ENCODE peak calls at places on chromosomes 4 and X, in ten cellular contexts. U is neuronal stem cell, C is GM23338, E is mammary epithelial cell, B is Karpas-422, J is PC-3, V is MM.1S, L is DND-41, Y is GM23248, X is PC-9. Q is an unnamed sample. For H3K4me1, the result is how much of the 10 kb centered on the place peaks cover.

GRCh38 chrX:133150730-133151129 is 53.8 kb upstream of the USP26 start:
- DNase-seq in U (no peak), C (no peak), E (no peak), B (no peak), J (no peak), V (no peak), L (no peak), Y (no peak), X (no peak), Q (no peak)

GRCh38 chr4:56821394-56822263 is at the start of gene SPINK2:
- DNase-seq in U (peak), C (peak), E (no peak), B (peak), J (peak), V (peak), L (peak), Y (no peak), X (peak), Q (no peak)

GRCh38 chr4:53497446-53498069 is 93.7 kb downstream of the LNX1 start:
- DNase-seq in U (no peak), C (peak), E (no peak), B (no peak), J (no peak), V (no peak), L (no peak), Y (peak), X (no peak), Q (no peak)

GRCh38 chrX:103941201-103941975 is 21.0 kb upstream of the TMSB15B start:
- DNase-seq in U (no peak), C (peak), E (peak), B (peak), J (peak), V (peak), L (no peak), Y (peak), X (no peak), Q (peak)

GRCh38 chr4:188783606-188784157 is 644.4 kb downstream of the TRIML1 start:
- DNase-seq in U (no peak), C (no peak), E (no peak), B (no peak), J (no peak), V (no peak), L (no peak), Y (no peak), X (no peak), Q (no peak)

GRCh38 chrX:11241720-11242119 is 51.5 kb upstream of the AMELX start:
- DNase-seq in U (no peak), C (no peak), E (no peak), B (no peak), J (no peak), V (no peak), L (no peak), Y (no peak), X (no peak), Q (no peak)

GRCh38 chr4:1604181-1604705 is 79.9 kb downstream of the FAM53A start:
- DNase-seq in U (no peak), C (no peak), E (no peak), B (no peak), J (peak), V (no peak), L (no peak), Y (peak), X (peak), Q (peak)

GRCh38 chrX:77436271-77436670 is 10.9 kb upstream of the FGF16 start:
- DNase-seq in U (no peak), C (no peak), E (no peak), B (no peak), J (no peak), V (no peak), L (no peak), Y (peak), X (no peak), Q (no peak)

GRCh38 chr4:13367244-13367643 is 116.9 kb downstream of the RAB28 start:
- DNase-seq in U (no peak), C (no peak), E (no peak), B (no peak), J (no peak), V (no peak), L (no peak), Y (no peak), X (no peak), Q (no peak)

GRCh38 chrX:101550825-101551767 is 749 bp downstream of the ARMCX1 start:
- DNase-seq in U (peak), C (peak), E (peak), B (no peak), J (no peak), V (no peak), L (no peak), Y (peak), X (no peak), Q (peak)

GRCh38 chr4:56681158-56681848 is at the start of gene HOPX:
- DNase-seq in U (no peak), C (no peak), E (peak), B (no peak), J (peak), V (peak), L (no peak), Y (no peak), X (peak), Q (peak)

GRCh38 chr4:106816501-106816900 is 219.6 kb downstream of the DKK2 start:
- DNase-seq in U (no peak), C (peak), E (peak), B (no peak), J (no peak), V (no peak), L (no peak), Y (peak), X (no peak), Q (peak)

GRCh38 chrX:133698298-133698697 is 283.0 kb upstream of the GPC4 start:
- DNase-seq in U (no peak), C (peak), E (no peak), B (no peak), J (peak), V (no peak), L (no peak), Y (peak), X (no peak), Q (peak)

GRCh38 chr4:112938461-112939058 is 110.9 kb upstream of the ANK2 start:
- DNase-seq in U (peak), C (peak), E (peak), B (peak), J (peak), V (peak), L (no peak), Y (peak), X (no peak), Q (peak)

GRCh38 chrX:130575831-130576404 is 174.1 kb downstream of the RBMX2 start:
- DNase-seq in U (peak), C (peak), E (peak), B (peak), J (peak), V (peak), L (peak), Y (peak), X (peak), Q (peak)

GRCh38 chrX:11352296-11352741 is 59.1 kb downstream of the AMELX start:
- DNase-seq in U (no peak), C (no peak), E (no peak), B (no peak), J (peak), V (no peak), L (no peak), Y (no peak), X (no peak), Q (no peak)

GRCh38 chr4:76208005-76208765 is 5.4 kb downstream of the SCARB2 start:
- DNase-seq in U (no peak), C (no peak), E (peak), B (no peak), J (peak), V (no peak), L (no peak), Y (peak), X (peak), Q (peak)

GRCh38 chr4:87555751-87556619 is 26.8 kb upstream of the SPARCL1 start:
- DNase-seq in U (no peak), C (no peak), E (peak), B (peak), J (peak), V (no peak), L (no peak), Y (peak), X (no peak), Q (peak)

GRCh38 chr4:7753931-7754465 is 185.7 kb downstream of the AFAP1 start:
- DNase-seq in U (no peak), C (no peak), E (no peak), B (peak), J (peak), V (peak), L (no peak), Y (no peak), X (peak), Q (no peak)

GRCh38 chr4:13933163-13933562 is 305.6 kb upstream of the BOD1L1 start:
- DNase-seq in U (no peak), C (peak), E (peak), B (no peak), J (no peak), V (no peak), L (no peak), Y (peak), X (no peak), Q (peak)

DNA sequence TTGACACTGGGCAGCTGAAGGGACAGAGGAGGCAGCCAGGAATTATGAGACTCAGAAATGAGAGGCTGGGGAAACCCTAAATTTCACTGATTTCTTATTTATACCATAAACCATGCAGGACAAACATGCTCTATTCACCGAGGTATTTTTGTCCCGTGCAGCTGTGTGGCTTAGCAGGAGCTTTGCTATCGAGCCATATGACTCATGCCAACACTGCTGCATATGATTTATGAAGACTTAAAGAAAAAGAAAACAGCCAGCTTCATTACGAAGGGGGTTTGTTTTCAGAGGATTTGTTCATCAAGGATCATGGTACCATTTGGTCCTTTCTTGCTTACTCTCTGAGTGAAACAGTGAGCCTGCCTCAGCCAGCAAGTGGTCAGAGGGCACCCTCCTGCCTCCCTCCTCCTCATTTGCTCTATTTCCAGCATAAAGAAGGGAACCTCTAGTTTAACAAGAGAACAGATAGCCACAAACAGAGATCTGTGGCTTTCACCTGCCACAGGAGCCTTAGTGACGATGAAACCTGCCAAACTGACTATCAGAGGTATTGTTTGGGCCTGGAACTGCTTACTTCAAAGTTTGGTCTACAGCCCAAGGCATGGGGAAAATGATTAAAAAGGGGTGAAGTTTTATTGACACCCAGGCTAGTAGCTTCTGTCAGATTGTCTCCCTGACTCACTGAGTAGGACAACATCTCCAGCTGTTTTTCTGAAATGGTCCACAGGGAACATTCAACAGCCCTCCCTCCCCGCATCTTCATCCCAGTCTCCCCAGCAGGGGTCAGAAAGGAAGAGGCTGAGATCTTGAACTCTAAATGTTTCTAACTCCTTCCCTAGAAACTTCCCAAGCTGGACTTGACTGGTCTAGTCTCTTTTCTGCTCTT is 80.1 kb upstream of the MAML3 start:
- DNase-seq in U (no peak), C (no peak), E (no peak), B (no peak), J (peak), V (no peak), L (no peak), Y (peak), X (no peak), Q (peak)
- H3K4me1 ChIP-seq in U (under half), C (under half), E (under half), B (under half), J (under half), V (under half), L (under half), Y (under half), X (under half), Q (under half)

GRCh38 chr4:183407635-183408463 is 36.6 kb upstream of the CDKN2AIP start:
- DNase-seq in U (no peak), C (no peak), E (no peak), B (no peak), J (no peak), V (no peak), L (no peak), Y (no peak), X (no peak), Q (no peak)
- H2AFZ ChIP-seq in U (peak), C (peak), E (peak), B (no peak), J (peak), V (peak), L (peak), Y (peak), X (peak), Q (peak)

DNA sequence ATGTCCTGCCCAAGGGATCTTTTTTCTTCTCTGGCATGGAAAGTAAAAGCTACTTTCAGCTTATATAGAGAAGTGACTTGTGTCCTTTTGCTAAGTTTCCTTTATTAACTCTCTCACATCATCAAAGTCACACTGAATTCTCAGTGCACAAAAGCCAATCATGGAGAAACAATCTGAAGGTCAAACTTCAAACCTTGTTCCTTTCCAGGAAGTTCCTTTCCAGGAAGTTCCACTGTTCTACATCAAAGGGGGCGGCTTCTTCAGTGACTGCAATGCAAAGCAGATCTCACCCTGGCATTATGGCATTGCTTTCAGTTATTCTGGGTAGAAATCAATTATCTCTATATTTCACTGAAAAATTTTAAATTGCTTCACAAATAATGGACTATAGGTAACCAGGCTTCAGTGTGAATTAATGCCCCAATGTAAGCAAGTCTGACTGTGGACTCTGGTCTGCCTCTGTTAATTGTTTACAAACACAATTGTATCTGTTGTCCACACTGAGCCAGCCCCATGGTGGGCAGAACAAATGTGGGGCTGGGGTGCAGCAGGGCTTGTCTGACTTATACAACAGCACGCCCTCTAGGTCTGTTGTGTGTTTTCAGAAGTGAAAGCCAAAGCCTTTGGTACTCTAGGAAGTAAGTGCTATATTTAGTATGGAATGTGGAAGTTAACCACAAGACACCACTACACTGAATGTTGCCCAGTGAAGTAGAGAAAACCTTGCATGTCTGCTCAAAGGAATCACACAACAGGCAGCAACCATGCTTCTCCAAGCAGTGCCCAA is 98.8 kb downstream of the CDS1 start:
- DNase-seq in U (no peak), C (no peak), E (peak), B (no peak), J (peak), V (peak), L (peak), Y (peak), X (peak), Q (peak)
- H3K4me1 ChIP-seq in U (under half), C (under half), E (under half), B (under half), J (under half), V (under half), L (under half), Y (under half), X (under half), Q (under half)

GRCh38 chr4:88823058-88823919 is 125.7 kb upstream of the NAP1L5 start:
- DNase-seq in U (peak), C (peak), E (peak), B (no peak), J (peak), V (peak), L (peak), Y (peak), X (peak), Q (peak)
- H2AFZ ChIP-seq in U (peak), C (peak), E (peak), B (no peak), J (peak), V (peak), L (peak), Y (peak), X (peak), Q (peak)

GRCh38 chr4:108152980-108153379 is 15.8 kb downstream of the LEF1 start:
- DNase-seq in U (no peak), C (no peak), E (peak), B (no peak), J (no peak), V (no peak), L (no peak), Y (no peak), X (no peak), Q (no peak)

GRCh38 chr4:108157655-108158054 is 11.1 kb downstream of the LEF1 start:
- DNase-seq in U (no peak), C (no peak), E (no peak), B (no peak), J (no peak), V (no peak), L (no peak), Y (no peak), X (no peak), Q (no peak)

GRCh38 chr4:108159845-108160244 is 8.9 kb downstream of the LEF1 start:
- DNase-seq in U (no peak), C (no peak), E (no peak), B (no peak), J (no peak), V (peak), L (peak), Y (no peak), X (no peak), Q (no peak)

GRCh38 chr4:108155373-108155772 is 13.4 kb downstream of the LEF1 start:
- DNase-seq in U (peak), C (peak), E (peak), B (no peak), J (no peak), V (no peak), L (no peak), Y (no peak), X (no peak), Q (peak)

GRCh38 chr4:108156391-108156790 is 12.3 kb downstream of the LEF1 start:
- DNase-seq in U (no peak), C (no peak), E (no peak), B (no peak), J (no peak), V (no peak), L (no peak), Y (no peak), X (no peak), Q (no peak)
- H3K4me1 ChIP-seq in U (under half), C (under half), E (under half), B (under half), J (under half), V (under half), L (half or more), Y (under half), X (under half), Q (under half)

GRCh38 chrX:45022144-45022543 is 149.2 kb downstream of the KDM6A start:
- DNase-seq in U (no peak), C (peak), E (no peak), B (no peak), J (no peak), V (no peak), L (no peak), Y (no peak), X (no peak), Q (no peak)
- H2AFZ ChIP-seq in U (no peak), C (no peak), E (no peak), B (no peak), J (no peak), V (no peak), L (no peak), Y (no peak), X (no peak), Q (no peak)

GRCh38 chr4:10105920-10106319 is 10.7 kb downstream of the WDR1 start:
- DNase-seq in U (no peak), C (no peak), E (no peak), B (no peak), J (no peak), V (no peak), L (no peak), Y (no peak), X (no peak), Q (no peak)

GRCh38 chr4:10106421-10107039 is 10.1 kb downstream of the WDR1 start:
- DNase-seq in U (no peak), C (no peak), E (peak), B (no peak), J (peak), V (no peak), L (no peak), Y (peak), X (peak), Q (peak)

GRCh38 chr4:10105421-10105820 is 11.2 kb downstream of the WDR1 start:
- DNase-seq in U (no peak), C (no peak), E (no peak), B (no peak), J (peak), V (no peak), L (no peak), Y (peak), X (no peak), Q (no peak)

GRCh38 chr4:10104211-10104990 is 12.2 kb downstream of the WDR1 start:
- DNase-seq in U (no peak), C (no peak), E (no peak), B (no peak), J (no peak), V (peak), L (no peak), Y (peak), X (no peak), Q (no peak)

GRCh38 chr4:10104991-10105276 is 11.7 kb downstream of the WDR1 start:
- DNase-seq in U (no peak), C (no peak), E (no peak), B (no peak), J (no peak), V (no peak), L (no peak), Y (no peak), X (no peak), Q (no peak)
- H3K4me1 ChIP-seq in U (under half), C (under half), E (half or more), B (under half), J (under half), V (half or more), L (under half), Y (half or more), X (under half), Q (half or more)

GRCh38 chr4:74886490-74886889 is 46.4 kb upstream of the PARM1 start:
- DNase-seq in U (no peak), C (no peak), E (peak), B (no peak), J (no peak), V (no peak), L (no peak), Y (peak), X (peak), Q (peak)
- H2AFZ ChIP-seq in U (peak), C (peak), E (no peak), B (no peak), J (no peak), V (no peak), L (no peak), Y (peak), X (no peak), Q (no peak)

DNA sequence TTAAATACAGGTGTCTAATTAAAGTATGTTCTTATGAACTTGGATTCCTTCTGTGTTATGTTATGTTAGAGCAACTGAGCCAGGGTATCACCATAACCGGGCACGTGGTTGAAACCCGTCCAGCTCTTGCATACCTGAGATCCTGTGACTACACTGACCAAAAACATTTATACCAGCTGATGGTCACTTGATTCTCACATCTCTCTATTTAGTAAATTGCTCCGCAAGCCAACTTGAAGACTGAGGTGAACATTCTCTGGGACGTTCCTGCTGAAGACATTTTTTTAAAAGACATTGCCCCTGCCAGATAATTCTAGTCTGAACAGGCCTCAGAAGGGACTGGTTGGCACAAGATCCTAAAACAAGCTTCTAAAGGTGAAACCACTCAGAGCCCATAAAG is 550.0 kb upstream of the DIPK2B start:
- DNase-seq in U (no peak), C (no peak), E (peak), B (no peak), J (no peak), V (no peak), L (no peak), Y (peak), X (no peak), Q (peak)
- H3K4me1 ChIP-seq in U (under half), C (under half), E (half or more), B (under half), J (half or more), V (under half), L (under half), Y (half or more), X (under half), Q (half or more)

Q was measured in astrocyte.